ENCODE peak calls at places on chromosomes 16 and 17, in eight cellular contexts. W is right cardiac atrium; F is stimulated activated CD8-positive, alpha-beta memory T cell treated with anti-CD3 and anti-CD28 coated beads, Interleukin-4, amount 100 ng/mL, for 4 hours; G is globus pallidus; A is DMS53; K is smooth muscle cell of the brain vasculature; I is activated T-helper 1 cell treated with Interleukin-2 at 50 U/mL for 16 hours; H is HS-5. T is an unnamed sample.

GRCh38 chr17:5138616-5139453 is 23.0 kb downstream of the USP6 start:
- DNase-seq in I (no peak), W (peak), A (no peak), G (no peak), H (no peak), K (no peak), F (no peak), T (no peak)

GRCh38 chr17:2213291-2213960 is 90.2 kb downstream of the SMG6 start:
- DNase-seq in I (no peak), H (no peak), A (no peak), G (peak), F (no peak), W (peak), K (no peak), T (no peak)

GRCh38 chr17:73533127-73533526 is 111.1 kb downstream of the SDK2 start:
- DNase-seq in A (no peak), G (peak), H (no peak), K (no peak), W (peak), I (no peak), F (no peak), T (no peak)

GRCh38 chr17:4161560-4162221 is 18.7 kb downstream of the CYB5D2 start:
- DNase-seq in A (peak), F (no peak), G (peak), W (no peak), I (no peak), H (no peak), K (no peak), T (peak)

GRCh38 chr16:85733839-85734170 is 17.1 kb downstream of the C16orf74 start:
- DNase-seq in H (no peak), F (no peak), W (peak), K (no peak), I (no peak), A (no peak), G (no peak), T (peak)

GRCh38 chr16:3829631-3830536 is 50.6 kb downstream of the CREBBP start:
- DNase-seq in I (no peak), G (no peak), F (no peak), H (no peak), K (no peak), A (no peak), W (no peak), T (no peak)

GRCh38 chr16:13921328-13921727 is 1.4 kb downstream of the ERCC4 start:
- DNase-seq in A (peak), W (no peak), G (no peak), H (no peak), K (no peak), F (no peak), I (no peak), T (no peak)

GRCh38 chr17:36849871-36850348 is 87.4 kb upstream of the LHX1 start:
- DNase-seq in H (peak), A (no peak), K (no peak), W (no peak), G (no peak), I (no peak), F (no peak), T (no peak)

GRCh38 chr17:13477180-13477611 is 124.5 kb downstream of the HS3ST3A1 start:
- DNase-seq in W (no peak), K (no peak), I (no peak), H (peak), A (no peak), F (no peak), G (no peak), T (no peak)

GRCh38 chr17:13862341-13862740 is 207.0 kb upstream of the COX10 start:
- DNase-seq in G (peak), K (no peak), A (no peak), I (no peak), W (no peak), H (no peak), F (no peak), T (no peak)

GRCh38 chr17:8152112-8152775 is at the start of gene PER1:
- DNase-seq in A (peak), I (peak), G (peak), K (no peak), H (no peak), F (peak), W (peak), T (peak)

GRCh38 chr16:77043076-77043475 is 147.9 kb upstream of the MON1B start:
- DNase-seq in G (no peak), I (no peak), F (no peak), A (peak), W (no peak), K (no peak), H (peak), T (peak)

GRCh38 chr17:67124469-67125148 is 80.3 kb downstream of the CACNG1 start:
- DNase-seq in H (no peak), K (no peak), W (no peak), F (no peak), A (peak), G (no peak), I (no peak), T (no peak)

GRCh38 chr17:77429985-77430752 is 289.4 kb downstream of the SEC14L1 start:
- DNase-seq in H (peak), A (peak), I (peak), F (peak), K (peak), W (peak), G (peak), T (peak)